ENCODE peak calls at places on chromosomes 12 and 14, in ten cellular contexts. T, K, B, W, E, X, S, D, C and U are unnamed samples.

GRCh38 chr12:2262449-2262848 is 209.7 kb downstream of the CACNA1C start:
- DNase-seq in D (no peak), K (no peak), T (no peak), W (no peak), B (no peak), S (no peak), C (no peak), E (no peak), X (no peak), U (no peak)

GRCh38 chr14:77645520-77646230 is 29.2 kb upstream of the SPTLC2 start:
- DNase-seq in B (no peak), S (no peak), X (no peak), T (no peak), K (no peak), W (no peak), E (no peak), D (no peak), C (peak), U (no peak)

GRCh38 chr14:61476737-61477410 is 155.5 kb downstream of the PRKCH start:
- DNase-seq in K (no peak), C (no peak), D (no peak), S (peak), E (peak), T (no peak), B (peak), X (peak), W (peak), U (peak)

GRCh38 chr12:115963030-115963480 is 314.4 kb downstream of the MED13L start:
- DNase-seq in W (no peak), K (no peak), S (no peak), C (no peak), E (no peak), X (no peak), B (no peak), D (no peak), T (no peak), U (no peak)

GRCh38 chr12:84070311-84070710 is 842.3 kb downstream of the SLC6A15 start:
- DNase-seq in E (no peak), T (no peak), K (no peak), W (no peak), S (no peak), D (no peak), B (no peak), X (no peak), C (no peak), U (no peak)

GRCh38 chr14:33998263-33998662 is 47.4 kb upstream of the EGLN3 start:
- DNase-seq in B (no peak), S (no peak), W (no peak), D (no peak), C (no peak), K (no peak), T (no peak), X (no peak), E (no peak), U (no peak)

GRCh38 chr14:61462566-61463195 is 141.3 kb downstream of the PRKCH start:
- DNase-seq in T (no peak), S (no peak), D (no peak), C (no peak), E (no peak), B (no peak), W (no peak), X (peak), K (no peak), U (peak)

GRCh38 chr12:128829870-128830504 is 6.2 kb upstream of the SLC15A4 start:
- DNase-seq in E (no peak), C (no peak), K (no peak), S (no peak), T (no peak), D (no peak), B (peak), W (no peak), X (no peak), U (no peak)

GRCh38 chr12:122527478-122527944 is 462 bp downstream of the KNTC1 start:
- DNase-seq in S (peak), W (no peak), B (peak), T (no peak), K (no peak), D (peak), E (peak), C (peak), X (peak), U (peak)

GRCh38 chr12:29176951-29177350 is 27.9 kb downstream of the FAR2 start:
- DNase-seq in D (no peak), C (no peak), B (no peak), T (no peak), S (no peak), X (no peak), W (no peak), K (no peak), E (no peak), U (no peak)

GRCh38 chr12:65280306-65280705 is 1.8 kb downstream of the MSRB3 start:
- DNase-seq in C (no peak), E (no peak), X (no peak), B (no peak), W (no peak), K (no peak), T (no peak), D (no peak), S (no peak), U (no peak)

GRCh38 chr12:127060310-127060847 is 1206.6 kb upstream of the TMEM132C start:
- DNase-seq in D (no peak), W (no peak), C (peak), E (no peak), S (no peak), T (no peak), K (no peak), B (no peak), X (no peak), U (no peak)

GRCh38 chr14:100619382-100620305 is 32.4 kb upstream of the BEGAIN start:
- DNase-seq in X (no peak), D (no peak), S (no peak), K (no peak), T (no peak), C (no peak), W (no peak), B (no peak), E (no peak), U (no peak)

GRCh38 chr14:85195872-85196477 is 334.0 kb upstream of the FLRT2 start:
- DNase-seq in S (no peak), K (no peak), E (no peak), W (no peak), C (no peak), T (no peak), X (no peak), D (no peak), B (no peak), U (peak)

GRCh38 chr12:5773550-5773949 is 171.5 kb downstream of the ANO2 start:
- DNase-seq in K (no peak), X (no peak), E (no peak), B (no peak), C (no peak), S (no peak), D (no peak), T (no peak), W (no peak), U (no peak)

GRCh38 chr12:92149563-92149962 is 3.9 kb upstream of the BTG1 start:
- DNase-seq in D (no peak), T (no peak), E (no peak), W (no peak), K (no peak), X (no peak), C (no peak), B (no peak), S (no peak), U (no peak)

GRCh38 chr12:12404297-12404696 is 47.4 kb downstream of the BORCS5 start:
- DNase-seq in S (no peak), E (no peak), C (peak), T (no peak), W (no peak), B (no peak), D (no peak), X (no peak), K (no peak), U (no peak)

GRCh38 chr12:85558684-85559083 is 277.5 kb downstream of the RASSF9 start:
- DNase-seq in D (no peak), X (no peak), K (no peak), B (no peak), C (no peak), T (no peak), S (no peak), E (no peak), W (no peak), U (no peak)